ENCODE peak calls at places on chromosomes 16 and 17, in eight cellular contexts. One of them, this sample, is unnamed.

GRCh38 chr17:77437017-77437416 is 296.2 kb downstream of the SEC14L1 start:
- DNase-seq in right cardiac atrium: peak; percentile 82
- DNase-seq in ovary: peak; percentile 73
- DNase-seq in EH: peak; percentile 72
- DNase-seq in AG08395: peak; percentile 42
- DNase-seq in aorta: peak; percentile 75
- DNase-seq in non-pigmented ciliary epithelial cell: no peak
- DNase-seq in memory B cell: no peak
- DNase-seq in this sample: peak; percentile 45

GRCh38 chr17:82915010-82915696 is 75.3 kb upstream of the ZNF750 start:
- DNase-seq in right cardiac atrium: no peak
- DNase-seq in ovary: no peak
- DNase-seq in EH: no peak
- DNase-seq in AG08395: no peak
- DNase-seq in aorta: peak; percentile 10
- DNase-seq in non-pigmented ciliary epithelial cell: no peak
- DNase-seq in memory B cell: no peak
- DNase-seq in this sample: no peak

GRCh38 chr16:396605-397004 is 394 bp upstream of the NME4 start:
- DNase-seq in right cardiac atrium: peak; percentile 82
- DNase-seq in ovary: peak; percentile 59
- DNase-seq in EH: peak; percentile 70
- DNase-seq in AG08395: peak; percentile 67
- DNase-seq in aorta: no peak
- DNase-seq in non-pigmented ciliary epithelial cell: no peak
- DNase-seq in memory B cell: no peak
- DNase-seq in this sample: peak; percentile 50

GRCh38 chr17:53462393-53462811 is 360.3 kb upstream of the KIF2B start:
- DNase-seq in right cardiac atrium: no peak
- DNase-seq in ovary: no peak
- DNase-seq in EH: no peak
- DNase-seq in AG08395: no peak
- DNase-seq in aorta: no peak
- DNase-seq in non-pigmented ciliary epithelial cell: no peak
- DNase-seq in memory B cell: no peak
- DNase-seq in this sample: peak; percentile 2

GRCh38 chr16:30541502-30542329 is 7.1 kb upstream of the ZNF747 start:
- DNase-seq in right cardiac atrium: no peak
- DNase-seq in ovary: no peak
- DNase-seq in EH: peak; percentile 76
- DNase-seq in AG08395: peak; percentile 51
- DNase-seq in aorta: no peak
- DNase-seq in non-pigmented ciliary epithelial cell: no peak
- DNase-seq in memory B cell: no peak
- DNase-seq in this sample: peak; percentile 38

GRCh38 chr16:57045694-57046381 is 46.5 kb upstream of the CPNE2 start:
- DNase-seq in right cardiac atrium: peak; percentile 92
- DNase-seq in ovary: peak; percentile 79
- DNase-seq in EH: peak; percentile 56
- DNase-seq in AG08395: peak; percentile 87
- DNase-seq in aorta: peak; percentile 84
- DNase-seq in non-pigmented ciliary epithelial cell: peak; percentile 22
- DNase-seq in memory B cell: peak; percentile 61
- DNase-seq in this sample: peak; percentile 31

GRCh38 chr17:79619636-79620206 is 8.9 kb upstream of the RBFOX3 start:
- DNase-seq in right cardiac atrium: no peak
- DNase-seq in ovary: no peak
- DNase-seq in EH: no peak
- DNase-seq in AG08395: no peak
- DNase-seq in aorta: peak; percentile 10
- DNase-seq in non-pigmented ciliary epithelial cell: no peak
- DNase-seq in memory B cell: no peak
- DNase-seq in this sample: no peak

GRCh38 chr16:77723108-77723514 is 797 bp downstream of the NUDT7 start:
- DNase-seq in right cardiac atrium: peak; percentile 55
- DNase-seq in ovary: peak; percentile 16
- DNase-seq in EH: peak; percentile 28
- DNase-seq in AG08395: peak; percentile 45
- DNase-seq in aorta: peak; percentile 50
- DNase-seq in non-pigmented ciliary epithelial cell: no peak
- DNase-seq in memory B cell: no peak
- DNase-seq in this sample: peak; percentile 97

GRCh38 chr17:82113941-82114340 is 15.9 kb upstream of the FASN start:
- DNase-seq in right cardiac atrium: no peak
- DNase-seq in ovary: no peak
- DNase-seq in EH: no peak
- DNase-seq in AG08395: no peak
- DNase-seq in aorta: no peak
- DNase-seq in non-pigmented ciliary epithelial cell: no peak
- DNase-seq in memory B cell: no peak
- DNase-seq in this sample: no peak

GRCh38 chr17:64277831-64278562 is 14.9 kb upstream of the TEX2 start:
- DNase-seq in right cardiac atrium: no peak
- DNase-seq in ovary: no peak
- DNase-seq in EH: peak; percentile 34
- DNase-seq in AG08395: peak; percentile 20
- DNase-seq in aorta: no peak
- DNase-seq in non-pigmented ciliary epithelial cell: no peak
- DNase-seq in memory B cell: no peak
- DNase-seq in this sample: peak; percentile 10

GRCh38 chr17:57873261-57874057 is 23.6 kb upstream of the MRPS23 start:
- DNase-seq in right cardiac atrium: no peak
- DNase-seq in ovary: no peak
- DNase-seq in EH: peak; percentile 62
- DNase-seq in AG08395: no peak
- DNase-seq in aorta: peak; percentile 49
- DNase-seq in non-pigmented ciliary epithelial cell: no peak
- DNase-seq in memory B cell: no peak
- DNase-seq in this sample: no peak

GRCh38 chr17:49108318-49108717 is 24.3 kb upstream of the B4GALNT2 start:
- DNase-seq in right cardiac atrium: no peak
- DNase-seq in ovary: no peak
- DNase-seq in EH: peak; percentile 93
- DNase-seq in AG08395: peak; percentile 60
- DNase-seq in aorta: no peak
- DNase-seq in non-pigmented ciliary epithelial cell: peak; percentile 42
- DNase-seq in memory B cell: no peak
- DNase-seq in this sample: peak; percentile 34

GRCh38 chr16:69407702-69408323 is 16.6 kb upstream of the CYB5B start:
- DNase-seq in right cardiac atrium: no peak
- DNase-seq in ovary: no peak
- DNase-seq in EH: no peak
- DNase-seq in AG08395: no peak
- DNase-seq in aorta: no peak
- DNase-seq in non-pigmented ciliary epithelial cell: no peak
- DNase-seq in memory B cell: no peak
- DNase-seq in this sample: no peak

GRCh38 chr17:78226752-78227454 is 4.5 kb upstream of the TMEM235 start:
- DNase-seq in right cardiac atrium: no peak
- DNase-seq in ovary: no peak
- DNase-seq in EH: no peak
- DNase-seq in AG08395: no peak
- DNase-seq in aorta: no peak
- DNase-seq in non-pigmented ciliary epithelial cell: no peak
- DNase-seq in memory B cell: no peak
- DNase-seq in this sample: peak; percentile 47

GRCh38 chr17:75720656-75721462 is at the start of gene ITGB4:
- DNase-seq in right cardiac atrium: peak; percentile 83
- DNase-seq in ovary: no peak
- DNase-seq in EH: peak; percentile 22
- DNase-seq in AG08395: peak; percentile 12
- DNase-seq in aorta: no peak
- DNase-seq in non-pigmented ciliary epithelial cell: no peak
- DNase-seq in memory B cell: peak; percentile 54
- DNase-seq in this sample: no peak

GRCh38 chr17:31573047-31573446 is 181.6 kb downstream of the RAB11FIP4 start:
- DNase-seq in right cardiac atrium: no peak
- DNase-seq in ovary: no peak
- DNase-seq in EH: no peak
- DNase-seq in AG08395: no peak
- DNase-seq in aorta: no peak
- DNase-seq in non-pigmented ciliary epithelial cell: no peak
- DNase-seq in memory B cell: no peak
- DNase-seq in this sample: no peak

GRCh38 chr17:83176272-83176955 is 97.0 kb downstream of the METRNL start:
- DNase-seq in right cardiac atrium: peak; percentile 27
- DNase-seq in ovary: no peak
- DNase-seq in EH: no peak
- DNase-seq in AG08395: no peak
- DNase-seq in aorta: no peak
- DNase-seq in non-pigmented ciliary epithelial cell: no peak
- DNase-seq in memory B cell: no peak
- DNase-seq in this sample: no peak

GRCh38 chr16:72921620-72922019 is 126.3 kb downstream of the ZFHX3 start:
- DNase-seq in right cardiac atrium: peak; percentile 78
- DNase-seq in ovary: peak; percentile 67
- DNase-seq in EH: peak; percentile 49
- DNase-seq in AG08395: peak; percentile 50
- DNase-seq in aorta: peak; percentile 83
- DNase-seq in non-pigmented ciliary epithelial cell: no peak
- DNase-seq in memory B cell: no peak
- DNase-seq in this sample: no peak

This sample was measured in RPMI7951.